ENCODE peak calls at places on chromosomes 12 and 14, in six cellular contexts. One of them, this sample, is unnamed.

GRCh38 chr12:124720687-124721500 is 142.8 kb downstream of the SCARB1 start:
- DNase-seq in HepG2: no peak
- DNase-seq in gastrocnemius medialis: no peak
- DNase-seq in sigmoid colon: peak; percentile 88
- DNase-seq in adrenal gland: peak; percentile 88
- DNase-seq in stomach: peak; percentile 68
- DNase-seq in this sample: peak; percentile 84

GRCh38 chr12:2118061-2118460 is 65.3 kb downstream of the CACNA1C start:
- DNase-seq in HepG2: no peak
- DNase-seq in gastrocnemius medialis: no peak
- DNase-seq in sigmoid colon: peak; percentile 64
- DNase-seq in adrenal gland: no peak
- DNase-seq in stomach: no peak
- DNase-seq in this sample: peak; percentile 10

GRCh38 chr14:90658541-90658967 is 157.7 kb downstream of the TTC7B start:
- DNase-seq in HepG2: no peak
- DNase-seq in gastrocnemius medialis: no peak
- DNase-seq in sigmoid colon: no peak
- DNase-seq in adrenal gland: no peak
- DNase-seq in stomach: no peak
- DNase-seq in this sample: no peak

GRCh38 chr14:96455588-96455987 is 46.6 kb upstream of the PAPOLA start:
- DNase-seq in HepG2: no peak
- DNase-seq in gastrocnemius medialis: no peak
- DNase-seq in sigmoid colon: no peak
- DNase-seq in adrenal gland: no peak
- DNase-seq in stomach: no peak
- DNase-seq in this sample: no peak

GRCh38 chr12:53190108-53190729 is 9.5 kb upstream of the CSAD start:
- DNase-seq in HepG2: peak; percentile 49
- DNase-seq in gastrocnemius medialis: no peak
- DNase-seq in sigmoid colon: peak; percentile 86
- DNase-seq in adrenal gland: peak; percentile 72
- DNase-seq in stomach: peak; percentile 61
- DNase-seq in this sample: peak; percentile 69

GRCh38 chr12:51349026-51349425 is 2.5 kb upstream of the CELA1 start:
- DNase-seq in HepG2: no peak
- DNase-seq in gastrocnemius medialis: no peak
- DNase-seq in sigmoid colon: no peak
- DNase-seq in adrenal gland: no peak
- DNase-seq in stomach: no peak
- DNase-seq in this sample: no peak

GRCh38 chr12:32397703-32398102 is 1.7 kb upstream of the FGD4 start:
- DNase-seq in HepG2: no peak
- DNase-seq in gastrocnemius medialis: no peak
- DNase-seq in sigmoid colon: no peak
- DNase-seq in adrenal gland: no peak
- DNase-seq in stomach: no peak
- DNase-seq in this sample: no peak

GRCh38 chr12:51910168-51910567 is 2.9 kb downstream of the ACVRL1 start:
- DNase-seq in HepG2: no peak
- DNase-seq in gastrocnemius medialis: no peak
- DNase-seq in sigmoid colon: peak; percentile 17
- DNase-seq in adrenal gland: no peak
- DNase-seq in stomach: no peak
- DNase-seq in this sample: no peak

GRCh38 chr12:26853303-26854027 is 20.5 kb upstream of the ITPR2 start:
- DNase-seq in HepG2: peak; percentile 58
- DNase-seq in gastrocnemius medialis: peak; percentile 29
- DNase-seq in sigmoid colon: peak; percentile 76
- DNase-seq in adrenal gland: peak; percentile 49
- DNase-seq in stomach: peak; percentile 75
- DNase-seq in this sample: peak; percentile 50

GRCh38 chr12:75564821-75565220 is 53.4 kb upstream of the KRR1 start:
- DNase-seq in HepG2: no peak
- DNase-seq in gastrocnemius medialis: no peak
- DNase-seq in sigmoid colon: no peak
- DNase-seq in adrenal gland: no peak
- DNase-seq in stomach: no peak
- DNase-seq in this sample: no peak

GRCh38 chr12:57887631-57888406 is 41.3 kb upstream of the CTDSP2 start:
- DNase-seq in HepG2: no peak
- DNase-seq in gastrocnemius medialis: no peak
- DNase-seq in sigmoid colon: no peak
- DNase-seq in adrenal gland: no peak
- DNase-seq in stomach: peak; percentile 61
- DNase-seq in this sample: peak; percentile 55

GRCh38 chr14:34604990-34605389 is 25.0 kb downstream of the SNX6 start:
- DNase-seq in HepG2: no peak
- DNase-seq in gastrocnemius medialis: no peak
- DNase-seq in sigmoid colon: no peak
- DNase-seq in adrenal gland: no peak
- DNase-seq in stomach: no peak
- DNase-seq in this sample: no peak

GRCh38 chr12:41286426-41286825 is 98.3 kb downstream of the PDZRN4 start:
- DNase-seq in HepG2: peak; percentile 75
- DNase-seq in gastrocnemius medialis: no peak
- DNase-seq in sigmoid colon: no peak
- DNase-seq in adrenal gland: no peak
- DNase-seq in stomach: no peak
- DNase-seq in this sample: no peak

GRCh38 chr14:53432378-53432802 is 279.3 kb upstream of the DDHD1 start:
- DNase-seq in HepG2: peak; percentile 59
- DNase-seq in gastrocnemius medialis: no peak
- DNase-seq in sigmoid colon: no peak
- DNase-seq in adrenal gland: peak; percentile 18
- DNase-seq in stomach: no peak
- DNase-seq in this sample: no peak

DNA sequence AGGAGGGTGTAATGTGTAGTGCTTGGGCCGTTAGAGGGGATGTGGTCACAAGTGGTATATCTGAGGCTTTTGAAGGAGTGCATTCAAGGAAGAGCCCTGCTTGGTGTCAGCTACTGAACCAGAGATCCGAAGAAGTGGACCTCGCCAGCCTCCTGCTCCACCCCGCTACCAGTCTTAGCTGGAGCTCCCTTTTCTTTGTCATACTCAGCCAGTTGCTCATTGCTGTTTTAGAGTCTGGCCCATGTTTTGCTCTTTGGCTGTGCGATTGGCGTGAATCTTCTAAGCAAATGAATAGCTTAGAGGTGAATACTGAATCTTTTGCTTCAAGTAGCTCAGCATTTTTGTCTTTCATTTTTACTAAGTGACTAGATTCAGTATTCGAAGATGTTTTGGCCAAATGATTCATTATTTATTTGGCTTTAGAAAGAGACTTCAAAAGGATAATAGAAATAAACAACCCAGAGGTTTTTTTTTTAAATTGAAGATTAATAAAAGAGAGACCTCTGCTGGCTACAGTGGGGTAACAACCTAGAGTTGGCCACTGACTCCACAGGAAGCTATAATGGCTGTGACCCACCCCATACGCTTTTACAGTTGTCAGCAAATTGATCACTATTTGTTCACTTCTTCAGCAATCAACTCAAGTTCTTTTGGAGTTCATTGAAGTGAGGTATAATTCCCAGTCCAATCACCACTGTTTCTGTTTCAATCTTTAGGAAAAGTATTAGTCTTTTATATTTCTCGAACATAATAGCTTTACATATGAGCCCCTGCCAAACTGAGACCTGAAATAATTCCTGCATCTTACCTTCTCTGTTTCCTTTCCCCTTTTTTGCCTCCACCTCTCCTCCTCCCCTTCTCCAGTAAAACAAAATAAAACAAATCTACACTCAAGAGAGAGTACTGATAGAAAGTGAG is 19.9 kb downstream of the CDKN1B start:
- DNase-seq in HepG2: no peak
- DNase-seq in gastrocnemius medialis: no peak
- DNase-seq in sigmoid colon: no peak
- DNase-seq in adrenal gland: no peak
- DNase-seq in stomach: no peak
- DNase-seq in this sample: no peak
- TF ChIP-seq POLR2A in HepG2: no peak
- TF ChIP-seq POLR2A in gastrocnemius medialis: no peak
- TF ChIP-seq POLR2A in sigmoid colon: no peak
- TF ChIP-seq POLR2A in adrenal gland: no peak
- TF ChIP-seq POLR2A in stomach: no peak
- TF ChIP-seq POLR2A in this sample: no peak

GRCh38 chr12:6703631-6704030 is 3.0 kb upstream of the PIANP start:
- DNase-seq in HepG2: peak; percentile 31
- DNase-seq in gastrocnemius medialis: no peak
- DNase-seq in sigmoid colon: no peak
- DNase-seq in adrenal gland: no peak
- DNase-seq in stomach: no peak
- DNase-seq in this sample: no peak
- H3K27me3 ChIP-seq in HepG2: peaks cover 39% of the 10 kb centered on the region
- H3K27me3 ChIP-seq in gastrocnemius medialis: peaks cover 74% of the 10 kb centered on the region
- H3K27me3 ChIP-seq in sigmoid colon: peaks cover 24% of the 10 kb centered on the region
- H3K27me3 ChIP-seq in adrenal gland: peaks cover 50% of the 10 kb centered on the region
- H3K27me3 ChIP-seq in stomach: peaks cover 9% of the 10 kb centered on the region
- H3K27me3 ChIP-seq in this sample: peaks cover 5% of the 10 kb centered on the region

GRCh38 chr14:32212833-32213232 is 9.8 kb upstream of the RNU6-8 start:
- DNase-seq in HepG2: no peak
- DNase-seq in gastrocnemius medialis: no peak
- DNase-seq in sigmoid colon: no peak
- DNase-seq in adrenal gland: no peak
- DNase-seq in stomach: no peak
- DNase-seq in this sample: no peak

DNA sequence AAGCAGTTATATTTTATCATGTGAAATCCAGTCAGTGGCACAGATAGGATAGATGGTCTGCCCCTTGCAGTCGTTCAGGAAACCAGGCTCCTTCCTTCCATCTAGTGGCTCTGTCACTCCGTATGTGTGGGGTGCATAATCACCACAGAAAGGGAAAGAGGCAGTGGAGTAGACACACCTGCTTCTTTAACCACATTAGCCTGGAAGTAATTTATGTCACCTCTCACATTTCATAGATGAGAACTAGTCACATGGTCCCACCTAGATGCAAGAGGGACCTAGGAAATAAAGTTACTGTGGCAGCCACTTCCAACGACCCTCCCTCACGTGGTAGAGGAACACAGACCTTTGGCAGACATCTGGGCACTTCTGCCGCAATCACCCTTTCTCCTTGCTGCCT is 14.2 kb upstream of the RNU6-8 start:
- DNase-seq in HepG2: no peak
- DNase-seq in gastrocnemius medialis: no peak
- DNase-seq in sigmoid colon: no peak
- DNase-seq in adrenal gland: no peak
- DNase-seq in stomach: no peak
- DNase-seq in this sample: no peak
- H3K27ac ChIP-seq in HepG2: no peak overlapping the region
- H3K27ac ChIP-seq in gastrocnemius medialis: no peak overlapping the region
- H3K27ac ChIP-seq in sigmoid colon: no peak overlapping the region
- H3K27ac ChIP-seq in adrenal gland: no peak overlapping the region
- H3K27ac ChIP-seq in stomach: no peak overlapping the region
- H3K27ac ChIP-seq in this sample: no peak overlapping the region

GRCh38 chr12:121799842-121800693 is 3.7 kb upstream of the SETD1B start:
- DNase-seq in HepG2: peak; percentile 84
- DNase-seq in gastrocnemius medialis: peak; percentile 90
- DNase-seq in sigmoid colon: peak; percentile 97
- DNase-seq in adrenal gland: peak; percentile 93
- DNase-seq in stomach: peak; percentile 90
- DNase-seq in this sample: peak; percentile 94
- TF ChIP-seq POLR2A in HepG2: no peak
- TF ChIP-seq POLR2A in gastrocnemius medialis: peak; percentile 89
- TF ChIP-seq POLR2A in sigmoid colon: peak; percentile 86
- TF ChIP-seq POLR2A in adrenal gland: peak; percentile 74
- TF ChIP-seq POLR2A in stomach: no peak
- TF ChIP-seq POLR2A in this sample: peak; percentile 86

GRCh38 chr14:26594148-26594547 is 3.7 kb downstream of the NOVA1 start:
- DNase-seq in HepG2: no peak
- DNase-seq in gastrocnemius medialis: no peak
- DNase-seq in sigmoid colon: no peak
- DNase-seq in adrenal gland: no peak
- DNase-seq in stomach: no peak
- DNase-seq in this sample: no peak

GRCh38 chr14:26596722-26597030 is 1.2 kb downstream of the NOVA1 start:
- DNase-seq in HepG2: no peak
- DNase-seq in gastrocnemius medialis: no peak
- DNase-seq in sigmoid colon: peak; percentile 63
- DNase-seq in adrenal gland: no peak
- DNase-seq in stomach: no peak
- DNase-seq in this sample: peak; percentile 28

GRCh38 chr14:26597136-26598080 is at the start of gene NOVA1:
- DNase-seq in HepG2: no peak
- DNase-seq in gastrocnemius medialis: peak; percentile 5
- DNase-seq in sigmoid colon: peak; percentile 72
- DNase-seq in adrenal gland: peak; percentile 32
- DNase-seq in stomach: no peak
- DNase-seq in this sample: peak; percentile 37

GRCh38 chr14:26594756-26595545 is 2.9 kb downstream of the NOVA1 start:
- DNase-seq in HepG2: no peak
- DNase-seq in gastrocnemius medialis: no peak
- DNase-seq in sigmoid colon: no peak
- DNase-seq in adrenal gland: no peak
- DNase-seq in stomach: no peak
- DNase-seq in this sample: no peak

GRCh38 chr14:26595922-26596721 is 1.7 kb downstream of the NOVA1 start:
- DNase-seq in HepG2: no peak
- DNase-seq in gastrocnemius medialis: no peak
- DNase-seq in sigmoid colon: no peak
- DNase-seq in adrenal gland: no peak
- DNase-seq in stomach: no peak
- DNase-seq in this sample: no peak
- H3K27me3 ChIP-seq in HepG2: peaks cover 17% of the 10 kb centered on the region
- H3K27me3 ChIP-seq in gastrocnemius medialis: peaks cover 7% of the 10 kb centered on the region
- H3K27me3 ChIP-seq in sigmoid colon: no peaks in the 10 kb centered on the region
- H3K27me3 ChIP-seq in adrenal gland: no peaks in the 10 kb centered on the region
- H3K27me3 ChIP-seq in stomach: no peaks in the 10 kb centered on the region
- H3K27me3 ChIP-seq in this sample: no peaks in the 10 kb centered on the region

GRCh38 chr12:114682920-114683708 is 861 bp downstream of the TBX3 start:
- DNase-seq in HepG2: no peak
- DNase-seq in gastrocnemius medialis: no peak
- DNase-seq in sigmoid colon: no peak
- DNase-seq in adrenal gland: no peak
- DNase-seq in stomach: peak; percentile 46
- DNase-seq in this sample: no peak
- H3K27ac ChIP-seq in HepG2: peak overlapping the region; percentile 96
- H3K27ac ChIP-seq in gastrocnemius medialis: peak overlapping the region; percentile 93
- H3K27ac ChIP-seq in sigmoid colon: peak overlapping the region; percentile 89
- H3K27ac ChIP-seq in adrenal gland: peak overlapping the region; percentile 96
- H3K27ac ChIP-seq in stomach: peak overlapping the region; percentile 87
- H3K27ac ChIP-seq in this sample: peak overlapping the region; percentile 98

GRCh38 chr14:39140170-39140569 is 26.0 kb downstream of the GEMIN2 start:
- DNase-seq in HepG2: no peak
- DNase-seq in gastrocnemius medialis: no peak
- DNase-seq in sigmoid colon: no peak
- DNase-seq in adrenal gland: no peak
- DNase-seq in stomach: no peak
- DNase-seq in this sample: no peak

GRCh38 chr14:39145266-39145966 is 24.7 kb downstream of the TRAPPC6B start:
- DNase-seq in HepG2: peak; percentile 93
- DNase-seq in gastrocnemius medialis: no peak
- DNase-seq in sigmoid colon: no peak
- DNase-seq in adrenal gland: no peak
- DNase-seq in stomach: no peak
- DNase-seq in this sample: no peak
- TF ChIP-seq POLR2A in HepG2: peak; percentile 3
- TF ChIP-seq POLR2A in gastrocnemius medialis: no peak
- TF ChIP-seq POLR2A in sigmoid colon: no peak
- TF ChIP-seq POLR2A in adrenal gland: no peak
- TF ChIP-seq POLR2A in stomach: no peak
- TF ChIP-seq POLR2A in this sample: no peak

This sample was measured in uterus.